ENCODE peak calls at places on chromosome 14, in eight cellular contexts. J is A549, T is stomach, Y is heart left ventricle, H is HCT116, R is breast epithelium, C is GM12891, O is uterus. D is an unnamed sample.

GRCh38 chr14:51852541-51852940 is 7.9 kb upstream of the GNG2 start:
- DNase-seq in T (no peak), H (no peak), Y (no peak), O (no peak), J (no peak), R (no peak), C (no peak), D (no peak)

GRCh38 chr14:81818271-81818670 is 284.6 kb upstream of the SEL1L start:
- DNase-seq in C (no peak), Y (no peak), J (no peak), O (no peak), R (no peak), T (no peak), H (no peak), D (no peak)

GRCh38 chr14:20427231-20428009 is 8.5 kb downstream of the KLHL33 start:
- DNase-seq in C (peak; percentile 58), H (peak; percentile 13), R (no peak), O (no peak), T (no peak), Y (no peak), J (peak; percentile 25), D (peak; percentile 12)

GRCh38 chr14:104970231-104971068 is 7.7 kb downstream of the AHNAK2 start:
- DNase-seq in C (no peak), O (peak; percentile 92), Y (peak; percentile 65), H (peak; percentile 56), R (no peak), J (peak; percentile 78), T (peak; percentile 40), D (peak; percentile 86)

GRCh38 chr14:85580536-85581165 is 50.7 kb downstream of the FLRT2 start:
- DNase-seq in H (no peak), C (no peak), T (no peak), R (no peak), O (no peak), Y (no peak), J (no peak), D (no peak)

GRCh38 chr14:80364274-80364673 is 153.0 kb upstream of the DIO2 start:
- DNase-seq in T (no peak), J (peak; percentile 14), O (no peak), R (no peak), Y (no peak), H (no peak), C (no peak), D (no peak)

GRCh38 chr14:104573930-104574329 is 5.6 kb upstream of the C14orf180 start:
- DNase-seq in Y (peak; percentile 43), C (no peak), T (no peak), O (no peak), J (no peak), R (no peak), H (no peak), D (no peak)

GRCh38 chr14:92886337-92886736 is 36.6 kb upstream of the CHGA start:
- DNase-seq in O (no peak), T (no peak), Y (no peak), H (no peak), R (no peak), J (no peak), C (no peak), D (no peak)

GRCh38 chr14:74713395-74713735 is 421 bp downstream of the FCF1 start:
- DNase-seq in R (no peak), J (no peak), H (no peak), O (no peak), T (no peak), C (no peak), Y (no peak), D (no peak)

GRCh38 chr14:74710477-74710876 is 2.4 kb downstream of the AREL1 start:
- DNase-seq in T (no peak), C (no peak), O (no peak), H (no peak), R (no peak), Y (no peak), J (no peak), D (no peak)

GRCh38 chr14:74712499-74713394 is at the start of the genes AREL1 and FCF1:
- DNase-seq in T (peak; percentile 80), H (peak; percentile 85), R (peak; percentile 76), Y (peak; percentile 83), C (peak; percentile 80), J (peak; percentile 97), O (peak; percentile 79), D (peak; percentile 56)
- TF ChIP-seq POLR2A in T (no peak), H (no peak), R (no peak), Y (peak; percentile 79), C (peak; percentile 94), J (peak; percentile 73), O (peak; percentile 61), D (peak; percentile 39)

DNA sequence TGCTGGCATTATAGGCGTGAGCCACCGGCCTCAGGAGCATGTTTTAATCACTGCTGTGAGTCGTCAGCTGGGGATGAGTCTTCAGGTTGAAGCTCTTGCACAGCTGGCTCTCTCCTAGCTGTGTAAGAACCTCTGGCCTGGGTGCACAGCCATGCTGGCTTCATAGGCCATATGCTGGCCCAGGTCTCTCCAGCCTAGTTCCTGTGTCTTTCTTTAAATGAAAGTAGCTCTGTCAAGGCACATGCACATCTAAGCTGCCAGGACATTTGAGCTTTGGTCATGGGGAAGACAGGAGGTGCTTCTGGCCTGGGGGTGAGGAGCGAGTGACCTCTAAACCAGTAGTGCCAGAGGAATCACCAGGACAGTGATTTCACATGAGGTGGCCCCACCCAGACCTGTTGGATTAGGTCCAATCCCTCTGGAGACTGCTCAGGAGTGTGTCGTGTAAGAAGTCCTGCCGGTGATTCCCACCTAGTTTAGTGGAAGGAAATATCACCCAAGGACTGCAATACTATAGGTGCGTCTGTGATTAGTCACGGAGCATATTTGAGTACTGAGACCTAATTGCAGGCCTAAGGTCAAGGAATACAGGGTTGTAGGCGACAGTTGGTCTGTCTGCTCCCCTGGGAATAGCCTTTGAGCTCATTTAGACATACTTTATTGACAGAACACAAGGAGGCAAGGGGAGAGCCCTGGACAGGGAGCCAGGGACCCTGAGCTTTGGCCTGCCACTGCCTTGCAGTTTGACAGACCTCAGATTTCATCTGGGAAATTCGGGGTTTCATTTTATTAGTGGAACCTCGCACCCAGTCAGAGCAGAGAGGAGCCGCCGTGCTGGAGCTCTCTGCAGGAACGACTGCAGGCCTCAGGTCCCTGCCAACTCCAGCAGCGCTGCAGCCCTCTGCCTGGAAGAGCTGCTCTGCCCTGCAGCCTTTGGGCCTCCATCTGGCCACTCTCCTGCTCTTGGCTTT is 67.0 kb downstream of the ANKRD9 start:
- DNase-seq in C (no peak), H (no peak), O (no peak), R (no peak), J (no peak), T (no peak), Y (no peak), D (peak; percentile 23)
- TF ChIP-seq POLR2A in C (no peak), H (no peak), O (no peak), R (no peak), J (no peak), T (no peak), Y (no peak), D (no peak)

GRCh38 chr14:50233335-50234250 is 2.2 kb upstream of the SOS2 start:
- DNase-seq in C (no peak), H (no peak), J (no peak), T (no peak), O (no peak), Y (no peak), R (no peak), D (no peak)

GRCh38 chr14:50232276-50232642 is 881 bp upstream of the SOS2 start:
- DNase-seq in C (no peak), H (no peak), T (no peak), R (no peak), O (no peak), Y (no peak), J (no peak), D (no peak)

GRCh38 chr14:50229646-50230045 is 1.7 kb downstream of the SOS2 start:
- DNase-seq in C (no peak), J (no peak), R (no peak), H (no peak), T (no peak), O (no peak), Y (no peak), D (no peak)

GRCh38 chr14:50230601-50231474 is 540 bp downstream of the SOS2 start:
- DNase-seq in H (peak; percentile 21), O (peak; percentile 58), Y (peak; percentile 71), J (peak; percentile 33), T (peak; percentile 41), R (peak; percentile 52), C (peak; percentile 19), D (peak; percentile 12)

DNA sequence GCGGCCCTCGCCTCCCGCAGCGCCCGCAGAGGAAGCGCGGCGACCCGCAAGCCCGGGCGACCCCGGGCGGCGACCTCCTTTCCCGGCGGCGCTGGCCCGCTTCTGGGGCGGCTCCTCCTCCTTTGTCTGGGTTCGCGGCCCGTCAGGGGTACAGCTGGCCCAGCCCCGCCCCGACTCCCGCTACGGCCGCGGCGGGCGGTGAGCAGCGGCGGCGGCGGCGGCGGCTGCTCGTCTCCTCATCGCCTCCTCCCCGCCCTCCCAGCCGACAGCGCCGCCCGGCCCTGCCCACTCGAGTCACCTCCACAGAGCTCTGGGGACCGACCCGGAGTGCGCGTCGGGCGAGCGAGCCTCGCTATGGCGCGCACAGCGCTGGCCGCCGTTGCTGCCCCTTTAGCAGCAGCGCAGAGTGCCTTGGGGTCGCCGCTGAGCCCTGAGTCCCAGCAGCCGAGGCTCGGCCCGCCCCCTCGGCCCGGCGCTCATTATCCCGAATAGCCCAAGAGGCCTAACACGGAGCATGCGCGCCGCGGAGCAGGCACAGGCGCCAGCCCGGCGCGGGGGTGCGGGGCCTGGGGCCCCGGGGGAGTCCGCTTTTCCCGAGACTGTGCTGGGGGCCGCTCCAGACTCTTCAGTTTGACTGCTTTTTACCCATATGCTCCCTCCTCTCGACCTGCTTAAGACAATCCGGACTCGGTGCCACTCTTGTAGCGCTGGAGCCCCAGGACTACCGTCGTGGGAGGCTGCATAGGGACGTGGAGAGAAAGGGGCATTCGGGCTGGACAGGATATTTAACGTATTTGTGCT is at the start of gene SOS2:
- DNase-seq in Y (peak; percentile 94), C (peak; percentile 70), H (peak; percentile 62), T (peak; percentile 88), R (peak; percentile 80), O (peak; percentile 83), J (peak; percentile 81), D (peak; percentile 68)
- TF ChIP-seq POLR2A in Y (peak; percentile 84), C (peak; percentile 48), H (peak; percentile 62), T (no peak), R (no peak), O (peak; percentile 88), J (peak; percentile 76), D (peak; percentile 50)

GRCh38 chr14:77455966-77456640 is 1.3 kb downstream of the VIPAS39 start:
- DNase-seq in R (no peak), H (no peak), Y (no peak), C (no peak), J (no peak), O (no peak), T (no peak), D (no peak)

GRCh38 chr14:77458249-77458950 is 507 bp downstream of the AHSA1 start:
- DNase-seq in C (no peak), H (no peak), Y (peak; percentile 53), T (peak; percentile 43), J (peak; percentile 24), O (no peak), R (no peak), D (peak; percentile 15)

GRCh38 chr14:77457522-77458248 is at the start of the genes AHSA1 and VIPAS39:
- DNase-seq in Y (peak; percentile 97), H (peak; percentile 99), R (peak; percentile 97), O (peak; percentile 93), J (peak; percentile 91), C (peak; percentile 75), T (peak; percentile 95), D (peak; percentile 59)

GRCh38 chr14:77459072-77459723 is 1.3 kb downstream of the AHSA1 start:
- DNase-seq in R (no peak), J (peak; percentile 67), T (peak; percentile 66), O (no peak), H (peak; percentile 65), Y (peak; percentile 42), C (no peak), D (no peak)

DNA sequence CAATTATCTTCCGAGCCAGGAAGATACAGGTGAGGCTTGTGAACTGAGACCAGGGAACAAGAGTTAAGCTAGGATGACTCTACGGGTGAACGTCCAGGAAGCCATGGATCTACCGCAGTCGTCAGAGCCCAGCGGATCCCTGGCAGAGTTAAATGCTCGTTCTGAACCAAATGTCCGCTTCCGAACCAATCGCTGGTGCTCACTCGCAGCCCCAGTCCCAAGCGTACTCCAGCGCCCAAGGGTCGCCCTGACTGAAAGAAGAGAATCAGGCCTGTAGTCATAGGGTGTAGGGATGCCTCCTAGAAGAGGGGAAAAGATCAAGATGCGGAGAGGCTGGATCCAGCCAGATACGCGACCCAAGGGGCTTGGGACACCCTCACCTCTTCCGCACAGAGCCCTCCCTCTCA is 283 bp downstream of the VIPAS39 start:
- DNase-seq in C (no peak), Y (no peak), J (no peak), H (no peak), T (no peak), R (no peak), O (no peak), D (peak; percentile 15)
- TF ChIP-seq POLR2A in C (peak; percentile 85), Y (peak; percentile 83), J (peak; percentile 98), H (peak; percentile 91), T (no peak), R (peak; percentile 46), O (peak; percentile 33), D (no peak)